ENCODE peak calls at places on chromosome 4, in nine cellular contexts. K is gastrocnemius medialis, Q is fibroblast of the aortic adventitia, C is stomach, T is NCI-H748 treated with DMSO at 0.1 percent for 48 hours, J is cardiac muscle cell, A is tibial nerve, F is HT1080, E is IMR-90. Y is an unnamed sample.

GRCh38 chr4:97453186-97453585 is 690.1 kb downstream of the STPG2 start:
- DNase-seq in T (no peak), E (no peak), F (no peak), C (no peak), A (no peak), Q (no peak), K (no peak), J (no peak), Y (no peak)

GRCh38 chr4:177339794-177340374 is 30.2 kb downstream of the NEIL3 start:
- DNase-seq in E (peak), F (peak), A (no peak), T (peak), K (no peak), J (peak), Q (peak), C (no peak), Y (peak)

GRCh38 chr4:82618321-82618720 is 56.5 kb upstream of the TMEM150C start:
- DNase-seq in Q (peak), E (peak), T (no peak), C (no peak), A (no peak), K (no peak), F (no peak), J (peak), Y (peak)

GRCh38 chr4:94410678-94411206 is 41.0 kb upstream of the PDLIM5 start:
- DNase-seq in C (no peak), T (no peak), F (no peak), K (peak), E (no peak), A (peak), J (no peak), Q (peak), Y (peak)

GRCh38 chr4:7867701-7868429 is 71.8 kb downstream of the AFAP1 start:
- DNase-seq in A (no peak), C (no peak), Q (no peak), K (no peak), T (no peak), E (peak), J (no peak), F (peak), Y (no peak)

GRCh38 chr4:119655111-119655837 is 26.7 kb upstream of the PDE5A start:
- DNase-seq in C (no peak), A (no peak), K (no peak), Q (no peak), J (no peak), F (no peak), E (peak), T (no peak), Y (no peak)

GRCh38 chr4:683982-684571 is 4.9 kb downstream of the SLC49A3 start:
- DNase-seq in J (peak), E (peak), Q (peak), A (peak), T (no peak), K (peak), F (peak), C (peak), Y (peak)

GRCh38 chr4:94420356-94420755 is 31.4 kb upstream of the PDLIM5 start:
- DNase-seq in T (no peak), Q (no peak), E (no peak), J (no peak), F (no peak), C (no peak), K (no peak), A (no peak), Y (no peak)

GRCh38 chr4:145014365-145014764 is 83.6 kb downstream of the ANAPC10 start:
- DNase-seq in C (no peak), A (no peak), T (no peak), F (no peak), K (no peak), Q (no peak), E (no peak), J (no peak), Y (no peak)